ENCODE peak calls at places on chromosomes 5 and 9, in four cellular contexts. One of them, this sample, is unnamed.

GRCh38 chr5:74183041-74183440 is 457.5 kb downstream of the ENC1 start:
- DNase-seq in dorsolateral prefrontal cortex: no peak
- DNase-seq in foreskin fibroblast: no peak
- DNase-seq in esophagus squamous epithelium: no peak
- DNase-seq in this sample: no peak

GRCh38 chr9:133029994-133030316 is 842 bp upstream of the GTF3C5 start:
- DNase-seq in dorsolateral prefrontal cortex: no peak
- DNase-seq in esophagus squamous epithelium: no peak
- DNase-seq in foreskin fibroblast: peak; percentile 5
- DNase-seq in this sample: no peak

GRCh38 chr9:27861887-27862286 is 288.6 kb upstream of the C9orf72 start:
- DNase-seq in foreskin fibroblast: no peak
- DNase-seq in dorsolateral prefrontal cortex: no peak
- DNase-seq in esophagus squamous epithelium: no peak
- DNase-seq in this sample: no peak

GRCh38 chr5:177469061-177469628 is 4.3 kb downstream of the DBN1 start:
- DNase-seq in dorsolateral prefrontal cortex: peak; percentile 81
- DNase-seq in esophagus squamous epithelium: no peak
- DNase-seq in foreskin fibroblast: no peak
- DNase-seq in this sample: no peak

GRCh38 chr5:96483878-96484277 is 50.8 kb upstream of the PCSK1 start:
- DNase-seq in dorsolateral prefrontal cortex: no peak
- DNase-seq in foreskin fibroblast: no peak
- DNase-seq in esophagus squamous epithelium: no peak
- DNase-seq in this sample: no peak

GRCh38 chr5:116614603-116614920 is 39.9 kb upstream of the SEMA6A start:
- DNase-seq in dorsolateral prefrontal cortex: no peak
- DNase-seq in esophagus squamous epithelium: no peak
- DNase-seq in foreskin fibroblast: no peak
- DNase-seq in this sample: no peak

GRCh38 chr9:98995971-98996504 is 52.3 kb downstream of the COL15A1 start:
- DNase-seq in dorsolateral prefrontal cortex: no peak
- DNase-seq in esophagus squamous epithelium: no peak
- DNase-seq in foreskin fibroblast: no peak
- DNase-seq in this sample: no peak

GRCh38 chr5:50709471-50709870 is 43.0 kb downstream of the PARP8 start:
- DNase-seq in esophagus squamous epithelium: no peak
- DNase-seq in dorsolateral prefrontal cortex: no peak
- DNase-seq in foreskin fibroblast: no peak
- DNase-seq in this sample: no peak

GRCh38 chr9:85941966-85942912 is 1.3 kb downstream of the NAA35 start:
- DNase-seq in dorsolateral prefrontal cortex: no peak
- DNase-seq in esophagus squamous epithelium: no peak
- DNase-seq in foreskin fibroblast: peak; percentile 2
- DNase-seq in this sample: no peak

GRCh38 chr9:101571114-101571513 is 23.7 kb downstream of the PPP3R2 start:
- DNase-seq in dorsolateral prefrontal cortex: no peak
- DNase-seq in foreskin fibroblast: no peak
- DNase-seq in esophagus squamous epithelium: no peak
- DNase-seq in this sample: no peak

GRCh38 chr5:115419794-115420585 is 123.5 kb upstream of the CCDC112 start:
- DNase-seq in foreskin fibroblast: peak; percentile 96
- DNase-seq in dorsolateral prefrontal cortex: no peak
- DNase-seq in esophagus squamous epithelium: no peak
- DNase-seq in this sample: no peak

GRCh38 chr9:978117-978830 is 1.8 kb downstream of the DMRT3 start:
- DNase-seq in dorsolateral prefrontal cortex: no peak
- DNase-seq in foreskin fibroblast: no peak
- DNase-seq in esophagus squamous epithelium: no peak
- DNase-seq in this sample: no peak

GRCh38 chr9:109856785-109857184 is 76.8 kb downstream of the PALM2AKAP2 start:
- DNase-seq in dorsolateral prefrontal cortex: peak; percentile 89
- DNase-seq in foreskin fibroblast: peak; percentile 54
- DNase-seq in esophagus squamous epithelium: no peak
- DNase-seq in this sample: no peak

GRCh38 chr5:12522116-12522515 is 617.9 kb upstream of the CTNND2 start:
- DNase-seq in esophagus squamous epithelium: no peak
- DNase-seq in foreskin fibroblast: no peak
- DNase-seq in dorsolateral prefrontal cortex: no peak
- DNase-seq in this sample: no peak

GRCh38 chr9:6598249-6598725 is 47.2 kb downstream of the GLDC start:
- DNase-seq in foreskin fibroblast: no peak
- DNase-seq in esophagus squamous epithelium: no peak
- DNase-seq in dorsolateral prefrontal cortex: no peak
- DNase-seq in this sample: no peak

GRCh38 chr5:33184367-33184766 is 256.4 kb upstream of the TARS1 start:
- DNase-seq in dorsolateral prefrontal cortex: no peak
- DNase-seq in esophagus squamous epithelium: no peak
- DNase-seq in foreskin fibroblast: no peak
- DNase-seq in this sample: no peak

GRCh38 chr5:129148-129547 is 37.2 kb downstream of the PLEKHG4B start:
- DNase-seq in foreskin fibroblast: no peak
- DNase-seq in esophagus squamous epithelium: no peak
- DNase-seq in dorsolateral prefrontal cortex: no peak
- DNase-seq in this sample: no peak

DNA sequence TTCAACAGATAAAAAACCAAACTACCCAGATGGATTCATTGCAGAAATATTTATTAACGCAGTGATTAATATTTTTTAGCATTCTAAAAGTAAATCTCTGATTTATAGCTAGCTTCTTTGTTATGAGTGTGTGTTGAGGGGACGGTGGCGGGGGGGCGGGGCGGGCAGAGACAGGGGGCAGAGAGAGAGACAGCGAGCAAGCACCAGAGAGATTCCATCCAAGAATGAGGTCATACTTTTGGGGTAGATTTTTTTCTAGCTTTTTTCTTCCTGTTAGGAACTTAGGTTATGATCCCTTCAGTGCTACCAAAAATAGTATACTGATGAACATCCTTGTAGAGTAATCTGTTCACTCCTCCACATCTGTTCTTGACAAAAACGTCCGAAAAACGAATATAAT is 500 bp upstream of the ZNF883 start:
- DNase-seq in esophagus squamous epithelium: no peak
- DNase-seq in foreskin fibroblast: no peak
- DNase-seq in dorsolateral prefrontal cortex: no peak
- DNase-seq in this sample: no peak
- TF ChIP-seq CTCF in esophagus squamous epithelium: no peak
- TF ChIP-seq CTCF in foreskin fibroblast: no peak
- TF ChIP-seq CTCF in dorsolateral prefrontal cortex: no peak
- TF ChIP-seq CTCF in this sample: no peak

GRCh38 chr9:122389799-122390481 is 19.1 kb downstream of the PTGS1 start:
- DNase-seq in foreskin fibroblast: no peak
- DNase-seq in esophagus squamous epithelium: no peak
- DNase-seq in dorsolateral prefrontal cortex: no peak
- DNase-seq in this sample: no peak

GRCh38 chr9:122392284-122392683 is 21.5 kb downstream of the PTGS1 start:
- DNase-seq in foreskin fibroblast: no peak
- DNase-seq in esophagus squamous epithelium: no peak
- DNase-seq in dorsolateral prefrontal cortex: no peak
- DNase-seq in this sample: no peak

GRCh38 chr9:122386316-122386872 is 15.6 kb downstream of the PTGS1 start:
- DNase-seq in foreskin fibroblast: no peak
- DNase-seq in esophagus squamous epithelium: no peak
- DNase-seq in dorsolateral prefrontal cortex: no peak
- DNase-seq in this sample: no peak

GRCh38 chr9:122387526-122387925 is 16.7 kb downstream of the PTGS1 start:
- DNase-seq in foreskin fibroblast: no peak
- DNase-seq in dorsolateral prefrontal cortex: no peak
- DNase-seq in esophagus squamous epithelium: no peak
- DNase-seq in this sample: no peak

GRCh38 chr9:122389195-122389594 is 18.4 kb downstream of the PTGS1 start:
- DNase-seq in foreskin fibroblast: no peak
- DNase-seq in dorsolateral prefrontal cortex: no peak
- DNase-seq in esophagus squamous epithelium: no peak
- DNase-seq in this sample: no peak
- TF ChIP-seq CTCF in foreskin fibroblast: no peak
- TF ChIP-seq CTCF in dorsolateral prefrontal cortex: no peak
- TF ChIP-seq CTCF in esophagus squamous epithelium: no peak
- TF ChIP-seq CTCF in this sample: no peak

GRCh38 chr9:105842023-105842644 is 147.8 kb downstream of the TMEM38B start:
- DNase-seq in foreskin fibroblast: peak; percentile 19
- DNase-seq in esophagus squamous epithelium: no peak
- DNase-seq in dorsolateral prefrontal cortex: no peak
- DNase-seq in this sample: no peak
- TF ChIP-seq CTCF in foreskin fibroblast: peak; percentile 79
- TF ChIP-seq CTCF in esophagus squamous epithelium: peak; percentile 85
- TF ChIP-seq CTCF in dorsolateral prefrontal cortex: peak; percentile 88
- TF ChIP-seq CTCF in this sample: peak; percentile 20

GRCh38 chr5:7616897-7617296 is 221.0 kb downstream of the ADCY2 start:
- DNase-seq in dorsolateral prefrontal cortex: no peak
- DNase-seq in esophagus squamous epithelium: no peak
- DNase-seq in foreskin fibroblast: no peak
- DNase-seq in this sample: no peak

DNA sequence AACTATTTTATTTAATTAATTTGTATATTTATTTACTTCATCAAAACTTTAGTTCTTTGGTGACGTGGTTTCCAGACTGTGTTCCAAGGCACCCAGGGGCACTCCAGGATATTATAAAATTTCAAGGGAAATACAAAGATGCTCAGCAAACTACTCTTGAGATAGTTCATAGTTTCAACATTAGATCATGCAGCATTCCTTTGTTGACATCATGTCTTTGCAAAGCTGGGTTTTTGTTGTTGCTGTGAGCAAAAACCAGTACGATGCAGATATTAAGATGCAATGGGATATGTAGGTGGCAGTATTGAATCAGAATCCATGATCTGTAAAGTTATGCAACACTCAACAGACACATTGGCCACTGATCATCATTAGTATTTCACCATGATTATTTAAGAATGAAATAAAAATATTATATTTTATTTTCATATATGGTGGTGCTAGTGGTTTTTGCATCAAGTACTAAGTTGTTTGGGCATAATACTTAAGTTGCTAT is 219.7 kb downstream of the ADCY2 start:
- DNase-seq in foreskin fibroblast: no peak
- DNase-seq in dorsolateral prefrontal cortex: no peak
- DNase-seq in esophagus squamous epithelium: no peak
- DNase-seq in this sample: no peak
- TF ChIP-seq CTCF in foreskin fibroblast: no peak
- TF ChIP-seq CTCF in dorsolateral prefrontal cortex: no peak
- TF ChIP-seq CTCF in esophagus squamous epithelium: no peak
- TF ChIP-seq CTCF in this sample: no peak